ENCODE peak calls at places on chromosome 15, in seven cellular contexts. Q is astrocyte of the cerebellum, Z is psoas muscle, U is A673, Y is A549, X is H1, V is IMR-90. F is an unnamed sample.

GRCh38 chr15:55742498-55742926 is 440 bp downstream of the PRTG start:
- DNase-seq in Q (no peak), Z (peak), U (no peak), Y (peak), X (no peak), V (peak), F (no peak)

GRCh38 chr15:76903251-76903681 is 1.9 kb downstream of the SCAPER start:
- DNase-seq in Q (no peak), Z (no peak), U (peak), Y (peak), X (no peak), V (peak), F (peak)

GRCh38 chr15:42623951-42624350 is 48.5 kb downstream of the STARD9 start:
- DNase-seq in Q (no peak), Z (no peak), U (no peak), Y (no peak), X (no peak), V (no peak), F (no peak)

GRCh38 chr15:29672923-29673809 is 149.1 kb downstream of the TJP1 start:
- DNase-seq in Q (no peak), Z (no peak), U (no peak), Y (no peak), X (no peak), V (no peak), F (no peak)

GRCh38 chr15:60656491-60657284 is 177.7 kb upstream of the ICE2 start:
- DNase-seq in Q (peak), Z (no peak), U (no peak), Y (no peak), X (no peak), V (no peak), F (peak)

GRCh38 chr15:31607656-31608055 is 281.0 kb downstream of the KLF13 start:
- DNase-seq in Q (no peak), Z (no peak), U (no peak), Y (no peak), X (no peak), V (peak), F (no peak)

GRCh38 chr15:66293085-66293418 is 316 bp upstream of the DIS3L start:
- DNase-seq in Q (no peak), Z (no peak), U (no peak), Y (no peak), X (no peak), V (no peak), F (peak)

GRCh38 chr15:93072440-93073394 is 16.3 kb downstream of the RGMA start:
- DNase-seq in Q (peak), Z (peak), U (peak), Y (peak), X (no peak), V (peak), F (peak)

GRCh38 chr15:87669846-87670245 is 586.7 kb downstream of the NTRK3 start:
- DNase-seq in Q (no peak), Z (no peak), U (no peak), Y (no peak), X (no peak), V (no peak), F (no peak)

GRCh38 chr15:41928637-41929620 is 35.1 kb upstream of the SPTBN5 start:
- DNase-seq in Q (no peak), Z (peak), U (no peak), Y (peak), X (no peak), V (no peak), F (no peak)

GRCh38 chr15:24954783-24955548 is at the start of the genes SNRPN and SNURF:
- DNase-seq in Q (peak), Z (peak), U (peak), Y (peak), X (peak), V (peak), F (peak)

GRCh38 chr15:36598529-36599177 is 19.2 kb downstream of the CDIN1 start:
- DNase-seq in Q (no peak), Z (no peak), U (no peak), Y (no peak), X (no peak), V (peak), F (peak)

GRCh38 chr15:74314897-74315438 is 52.5 kb downstream of the CYP11A1 start:
- DNase-seq in Q (peak), Z (peak), U (no peak), Y (no peak), X (no peak), V (no peak), F (peak)

GRCh38 chr15:76060098-76060989 is 559 bp downstream of the TMEM266 start:
- DNase-seq in Q (no peak), Z (no peak), U (no peak), Y (peak), X (no peak), V (no peak), F (no peak)

GRCh38 chr15:85709250-85709649 is 85.5 kb downstream of the KLHL25 start:
- DNase-seq in Q (no peak), Z (no peak), U (no peak), Y (no peak), X (no peak), V (no peak), F (no peak)

GRCh38 chr15:49645937-49646336 is 25.1 kb downstream of the DTWD1 start:
- DNase-seq in Q (peak), Z (peak), U (no peak), Y (peak), X (no peak), V (peak), F (peak)

GRCh38 chr15:52021128-52021671 is 2.2 kb downstream of the MAPK6 start:
- DNase-seq in Q (peak), Z (no peak), U (peak), Y (peak), X (no peak), V (peak), F (peak)

GRCh38 chr15:90063733-90064247 is 38.5 kb downstream of the IDH2 start:
- DNase-seq in Q (no peak), Z (peak), U (no peak), Y (no peak), X (no peak), V (no peak), F (no peak)

GRCh38 chr15:84919268-84919667 is 34.8 kb downstream of the SLC28A1 start:
- DNase-seq in Q (no peak), Z (no peak), U (no peak), Y (no peak), X (no peak), V (no peak), F (no peak)

GRCh38 chr15:77819271-77819806 is 186.6 kb upstream of the LINGO1 start:
- DNase-seq in Q (no peak), Z (no peak), U (peak), Y (no peak), X (no peak), V (no peak), F (no peak)

GRCh38 chr15:40984406-40984805 is 31.1 kb downstream of the CHAC1 start:
- DNase-seq in Q (no peak), Z (no peak), U (no peak), Y (no peak), X (no peak), V (no peak), F (no peak)

GRCh38 chr15:83549563-83549962 is 102.4 kb downstream of the SH3GL3 start:
- DNase-seq in Q (no peak), Z (no peak), U (no peak), Y (no peak), X (no peak), V (no peak), F (no peak)

GRCh38 chr15:70344666-70345065 is 246.9 kb upstream of the TLE3 start:
- DNase-seq in Q (no peak), Z (no peak), U (no peak), Y (no peak), X (no peak), V (no peak), F (no peak)

GRCh38 chr15:43799945-43800285 is at the start of gene SERINC4:
- DNase-seq in Q (no peak), Z (no peak), U (no peak), Y (no peak), X (no peak), V (no peak), F (no peak)

GRCh38 chr15:43214169-43214568 is 6.6 kb downstream of the EPB42 start:
- DNase-seq in Q (no peak), Z (no peak), U (no peak), Y (no peak), X (no peak), V (no peak), F (no peak)

GRCh38 chr15:34582461-34583357 is 742 bp downstream of the GOLGA8B start:
- DNase-seq in Q (no peak), Z (peak), U (no peak), Y (peak), X (no peak), V (peak), F (peak)

GRCh38 chr15:32778391-32779176 is 60.8 kb downstream of the GREM1 start:
- DNase-seq in Q (no peak), Z (no peak), U (no peak), Y (no peak), X (no peak), V (no peak), F (no peak)

GRCh38 chr15:54605556-54605955 is 591.2 kb downstream of the RSL24D1 start:
- DNase-seq in Q (no peak), Z (no peak), U (no peak), Y (no peak), X (no peak), V (no peak), F (no peak)

GRCh38 chr15:60672400-60672799 is 193.5 kb upstream of the ICE2 start:
- DNase-seq in Q (no peak), Z (no peak), U (no peak), Y (no peak), X (no peak), V (no peak), F (no peak)

GRCh38 chr15:77039817-77040216 is 31.1 kb downstream of the TSPAN3 start:
- DNase-seq in Q (no peak), Z (no peak), U (no peak), Y (no peak), X (no peak), V (no peak), F (no peak)

GRCh38 chr15:63492541-63493077 is 11.8 kb upstream of the USP3 start:
- DNase-seq in Q (no peak), Z (no peak), U (peak), Y (no peak), X (no peak), V (peak), F (peak)

GRCh38 chr15:75200765-75201608 is 695 bp upstream of the C15orf39 start:
- DNase-seq in Q (no peak), Z (no peak), U (peak), Y (no peak), X (peak), V (no peak), F (peak)

GRCh38 chr15:43900964-43901363 is 74.2 kb downstream of the WDR76 start:
- DNase-seq in Q (no peak), Z (no peak), U (no peak), Y (no peak), X (no peak), V (no peak), F (no peak)

GRCh38 chr15:72011291-72011940 is 106.5 kb downstream of the MYO9A start:
- DNase-seq in Q (no peak), Z (no peak), U (no peak), Y (no peak), X (no peak), V (no peak), F (no peak)

GRCh38 chr15:75785771-75786563 is 57.3 kb upstream of the UBE2Q2 start:
- DNase-seq in Q (no peak), Z (no peak), U (peak), Y (peak), X (peak), V (no peak), F (no peak)

GRCh38 chr15:59247364-59247763 is 40.7 kb downstream of the LDHAL6B start:
- DNase-seq in Q (peak), Z (peak), U (peak), Y (peak), X (peak), V (peak), F (peak)
- TF ChIP-seq CTCF in Q (peak), Z (peak), U (peak), Y (peak), X (peak), V (peak), F (peak)

DNA sequence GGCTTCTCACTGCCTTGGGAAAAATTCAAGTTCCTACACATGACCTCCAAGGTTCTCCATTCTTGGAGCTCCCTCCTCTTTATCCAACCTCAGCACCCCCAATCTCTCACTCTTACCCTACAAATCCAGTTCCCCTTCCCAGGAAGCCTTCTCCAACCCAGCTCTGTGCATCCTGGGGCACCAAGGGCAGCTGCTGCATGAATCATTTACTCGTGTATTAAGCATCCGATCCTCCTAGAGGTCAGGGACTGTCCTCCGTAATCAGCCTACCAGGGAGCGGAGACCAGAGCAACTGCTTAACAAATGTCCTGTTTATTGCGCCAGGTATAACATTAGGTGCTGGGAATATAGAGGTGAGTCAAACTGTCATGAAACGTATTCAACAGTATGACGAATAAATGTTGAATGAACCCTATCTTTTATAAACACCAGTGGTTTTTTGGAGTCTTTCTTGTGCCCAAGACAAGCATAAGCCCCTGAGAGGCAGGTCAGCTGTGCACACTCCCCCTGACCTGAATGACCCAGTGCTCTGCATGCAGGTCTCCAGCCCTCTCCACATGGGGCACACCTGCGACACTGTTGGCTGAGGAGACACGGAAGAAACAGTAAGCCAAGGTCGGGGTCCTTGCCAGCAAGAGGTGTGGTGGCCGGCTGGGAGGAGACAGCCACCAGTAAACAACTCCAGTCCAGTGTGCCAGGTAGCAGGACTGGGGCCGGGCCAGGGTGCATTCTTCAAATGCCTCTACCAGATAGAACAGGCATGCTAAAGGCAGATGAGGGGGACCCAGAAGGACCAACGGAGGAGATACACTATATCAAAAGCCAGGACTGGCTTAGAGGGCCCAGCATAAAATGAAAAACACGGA is 27.6 kb downstream of the ANP32A start:
- DNase-seq in Q (no peak), Z (no peak), U (no peak), Y (no peak), X (no peak), V (no peak), F (no peak)
- H3K4me3 ChIP-seq in Q (no peak), Z (peak), U (no peak), Y (no peak), X (no peak), V (no peak), F (no peak)

GRCh38 chr15:80721476-80721875 is 26.4 kb downstream of the ABHD17C start:
- DNase-seq in Q (no peak), Z (no peak), U (no peak), Y (no peak), X (no peak), V (no peak), F (no peak)
- TF ChIP-seq CTCF in Q (no peak), Z (no peak), U (no peak), Y (no peak), X (no peak), V (no peak), F (no peak)

GRCh38 chr15:64843996-64844395 is 2.3 kb downstream of the PLEKHO2 start:
- DNase-seq in Q (no peak), Z (no peak), U (no peak), Y (no peak), X (no peak), V (no peak), F (no peak)

GRCh38 chr15:64845826-64846225 is 4.1 kb downstream of the PLEKHO2 start:
- DNase-seq in Q (no peak), Z (no peak), U (no peak), Y (no peak), X (no peak), V (no peak), F (no peak)

GRCh38 chr15:64844576-64845140 is 2.9 kb downstream of the PLEKHO2 start:
- DNase-seq in Q (no peak), Z (no peak), U (no peak), Y (no peak), X (no peak), V (no peak), F (no peak)

GRCh38 chr15:64846246-64846645 is 4.5 kb downstream of the PLEKHO2 start:
- DNase-seq in Q (no peak), Z (no peak), U (no peak), Y (no peak), X (no peak), V (no peak), F (no peak)

DNA sequence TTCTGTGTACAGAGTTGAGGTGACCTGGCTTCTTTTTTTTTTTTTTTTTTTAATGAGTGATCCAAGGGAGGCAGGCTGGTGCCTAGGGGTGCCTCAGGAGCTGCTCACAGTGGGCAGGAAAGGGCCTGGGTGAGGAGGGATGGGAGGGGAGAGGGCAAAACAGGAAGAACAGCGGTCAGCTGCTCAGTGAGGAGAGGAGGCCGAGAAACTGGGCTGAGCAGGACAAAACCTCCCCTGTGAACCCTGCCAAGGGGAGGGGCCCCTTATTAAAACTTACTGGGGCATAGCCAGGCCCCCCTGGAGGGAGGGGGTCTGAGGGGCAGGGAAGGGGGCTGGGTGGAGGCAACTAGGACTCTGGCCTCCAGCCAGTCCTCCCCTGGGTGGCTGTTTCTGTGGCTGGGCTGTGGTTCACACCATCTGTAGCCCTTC is 3.5 kb downstream of the PLEKHO2 start:
- DNase-seq in Q (no peak), Z (peak), U (no peak), Y (no peak), X (no peak), V (no peak), F (no peak)
- H3K4me3 ChIP-seq in Q (no peak), Z (peak), U (no peak), Y (no peak), X (no peak), V (peak), F (no peak)

GRCh38 chr15:39639037-39639436 is 58.2 kb downstream of the THBS1 start:
- DNase-seq in Q (no peak), Z (no peak), U (no peak), Y (no peak), X (no peak), V (no peak), F (no peak)

GRCh38 chr15:39640665-39641064 is 59.8 kb downstream of the THBS1 start:
- DNase-seq in Q (no peak), Z (no peak), U (no peak), Y (no peak), X (no peak), V (no peak), F (no peak)

GRCh38 chr15:39643747-39644520 is 63.1 kb downstream of the THBS1 start:
- DNase-seq in Q (no peak), Z (no peak), U (no peak), Y (no peak), X (no peak), V (no peak), F (no peak)

GRCh38 chr15:39642011-39642640 is 61.2 kb downstream of the THBS1 start:
- DNase-seq in Q (peak), Z (no peak), U (peak), Y (no peak), X (no peak), V (peak), F (peak)

GRCh38 chr15:39641187-39641889 is 60.5 kb downstream of the THBS1 start:
- DNase-seq in Q (no peak), Z (no peak), U (peak), Y (no peak), X (no peak), V (peak), F (no peak)
- TF ChIP-seq CTCF in Q (no peak), Z (no peak), U (no peak), Y (no peak), X (no peak), V (no peak), F (no peak)

GRCh38 chr15:62163397-62163796 is 1.7 kb downstream of the C2CD4B start:
- DNase-seq in Q (no peak), Z (no peak), U (no peak), Y (no peak), X (no peak), V (no peak), F (no peak)
- H3K4me3 ChIP-seq in Q (no peak), Z (peak), U (peak), Y (peak), X (peak), V (no peak), F (no peak)

F was measured in astrocyte of the spinal cord.